ENCODE peak calls at places on chromosomes 4 and X, in ten cellular contexts. E is right lobe of liver, M is pancreas, Z is cardiac muscle cell, A is heart left ventricle, F is thyroid gland, B is lower lobe of right lung, D is Panc1, L is astrocyte, P is left ventricle myocardium inferior. N is an unnamed sample.

GRCh38 chr4:15665738-15666365 is 10.7 kb upstream of the FBXL5 start:
- DNase-seq in Z (peak; percentile 49), D (no peak), P (no peak), F (no peak), M (no peak), B (no peak), E (no peak), L (peak; percentile 45), A (no peak), N (no peak)

GRCh38 chr4:8472689-8473197 is 32.2 kb downstream of the TRMT44 start:
- DNase-seq in L (peak; percentile 96), E (no peak), P (no peak), F (peak; percentile 87), D (no peak), A (no peak), M (no peak), B (no peak), Z (peak; percentile 97), N (no peak)

GRCh38 chr4:48570646-48571220 is 80.7 kb downstream of the ZAR1 start:
- DNase-seq in L (peak; percentile 80), P (no peak), B (no peak), A (no peak), M (no peak), D (peak; percentile 20), F (no peak), E (no peak), Z (peak; percentile 7), N (no peak)

GRCh38 chr4:151331276-151332042 is 6.1 kb upstream of the SH3D19 start:
- DNase-seq in A (no peak), D (no peak), Z (no peak), E (no peak), B (no peak), L (peak; percentile 74), P (no peak), M (no peak), F (no peak), N (no peak)

GRCh38 chr4:123785515-123785914 is 388.9 kb downstream of the SPRY1 start:
- DNase-seq in A (peak; percentile 68), M (peak; percentile 5), B (no peak), F (peak; percentile 1), L (peak; percentile 99), P (peak; percentile 52), E (no peak), Z (peak; percentile 82), D (no peak), N (no peak)

GRCh38 chr4:184934184-184934583 is 84.1 kb upstream of the HELT start:
- DNase-seq in L (no peak), M (no peak), A (no peak), F (no peak), D (no peak), E (no peak), B (no peak), Z (no peak), P (no peak), N (no peak)

GRCh38 chrX:103540145-103540544 is 20.9 kb upstream of the RAB40A start:
- DNase-seq in M (no peak), E (no peak), P (no peak), D (no peak), Z (peak; percentile 78), L (peak; percentile 31), F (no peak), B (no peak), A (no peak), N (no peak)

GRCh38 chr4:2417765-2418651 is at the start of gene ZFYVE28:
- DNase-seq in M (peak; percentile 34), F (peak; percentile 18), D (no peak), P (no peak), E (peak; percentile 71), B (peak; percentile 55), A (no peak), L (no peak), Z (no peak), N (peak; percentile 86)

GRCh38 chrX:31266172-31267076 is 194.6 kb upstream of the FTHL17 start:
- DNase-seq in D (no peak), P (peak; percentile 62), M (peak; percentile 63), Z (peak; percentile 24), A (peak; percentile 63), B (peak; percentile 66), F (peak; percentile 64), L (no peak), E (peak; percentile 68), N (peak; percentile 79)
- H3K4me3 ChIP-seq in D (peak overlapping the region; percentile 39), P (peak overlapping the region; percentile 77), M (peak overlapping the region; percentile 50), Z (peak overlapping the region; percentile 62), A (peak overlapping the region; percentile 76), B (peak overlapping the region; percentile 60), F (peak overlapping the region; percentile 58), L (peak overlapping the region; percentile 67), E (peak overlapping the region; percentile 68), N (peak overlapping the region; percentile 37)

GRCh38 chrX:134601240-134601639 is 57.0 kb downstream of the PLAC1 start:
- DNase-seq in L (peak; percentile 30), P (no peak), D (no peak), Z (peak; percentile 56), F (no peak), M (no peak), B (no peak), E (no peak), A (no peak), N (no peak)

GRCh38 chrX:134603806-134604700 is 54.2 kb downstream of the PLAC1 start:
- DNase-seq in B (no peak), P (no peak), Z (peak; percentile 92), E (no peak), D (no peak), M (no peak), A (no peak), L (peak; percentile 81), F (no peak), N (no peak)

GRCh38 chrX:134599173-134599914 is 58.9 kb downstream of the PLAC1 start:
- DNase-seq in A (no peak), P (no peak), D (no peak), L (peak; percentile 39), B (no peak), E (no peak), M (no peak), Z (peak; percentile 92), F (no peak), N (no peak)

GRCh38 chrX:134602410-134602809 is 55.9 kb downstream of the PLAC1 start:
- DNase-seq in M (no peak), B (no peak), L (no peak), E (no peak), Z (no peak), F (no peak), A (no peak), P (no peak), D (no peak), N (no peak)

GRCh38 chrX:134600714-134601113 is 57.6 kb downstream of the PLAC1 start:
- DNase-seq in M (no peak), B (no peak), A (no peak), L (peak; percentile 65), E (no peak), D (no peak), Z (peak; percentile 52), F (no peak), P (no peak), N (no peak)
- H3K4me1 ChIP-seq in M (no peaks in the 10 kb centered on the region), B (no peaks in the 10 kb centered on the region), A (no peaks in the 10 kb centered on the region), L (peaks cover 25% of the 10 kb centered on the region), E (no peaks in the 10 kb centered on the region), D (no peaks in the 10 kb centered on the region), Z (peaks cover 3% of the 10 kb centered on the region), F (peaks cover 19% of the 10 kb centered on the region), P (peaks cover 14% of the 10 kb centered on the region), N (no peaks in the 10 kb centered on the region)

GRCh38 chr4:25859429-25860148 is 3.2 kb downstream of the SEL1L3 start:
- DNase-seq in A (no peak), P (no peak), M (no peak), F (no peak), B (no peak), L (peak; percentile 46), Z (peak; percentile 22), D (no peak), E (no peak), N (no peak)

GRCh38 chr4:25860586-25861421 is 2.0 kb downstream of the SEL1L3 start:
- DNase-seq in D (no peak), M (no peak), P (no peak), Z (peak; percentile 49), B (peak; percentile 82), E (no peak), L (no peak), F (no peak), A (no peak), N (peak; percentile 82)

GRCh38 chr4:25857851-25858400 is 4.9 kb downstream of the SEL1L3 start:
- DNase-seq in A (no peak), B (no peak), L (no peak), D (no peak), M (no peak), P (no peak), F (no peak), Z (no peak), E (no peak), N (no peak)

GRCh38 chr4:25856756-25857155 is 6.0 kb downstream of the SEL1L3 start:
- DNase-seq in E (no peak), D (no peak), P (no peak), M (no peak), B (no peak), A (no peak), L (no peak), F (no peak), Z (peak; percentile 75), N (no peak)

DNA sequence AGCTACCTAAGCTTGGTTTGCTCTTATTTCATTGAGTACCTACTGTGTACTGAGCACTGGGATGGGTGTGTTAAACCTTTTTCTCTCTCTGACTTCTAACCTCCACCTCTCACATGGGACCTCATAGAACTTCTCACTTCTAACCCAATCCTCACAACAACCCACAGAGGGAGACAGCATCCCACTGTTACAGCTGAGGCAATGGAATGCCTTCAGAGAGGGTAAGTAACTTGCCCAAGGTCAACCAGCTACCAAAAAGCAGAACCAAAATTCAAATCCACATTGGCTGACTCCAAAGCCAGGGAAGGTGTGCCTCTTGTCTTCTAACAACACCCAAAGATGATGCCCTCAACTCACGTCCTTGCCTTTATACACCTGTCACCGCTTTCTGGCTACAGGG is 5.4 kb downstream of the SEL1L3 start:
- DNase-seq in A (no peak), M (no peak), L (no peak), E (no peak), F (no peak), B (no peak), P (no peak), D (no peak), Z (peak; percentile 15), N (no peak)
- TF ChIP-seq CTCF in A (no peak), M (no peak), L (no peak), E (no peak), F (no peak), B (no peak), P (no peak), D (peak; percentile 15), Z (no peak), N (no peak)

GRCh38 chr4:173475751-173476150 is 54.3 kb downstream of the HAND2 start:
- DNase-seq in Z (no peak), D (no peak), B (no peak), F (no peak), E (no peak), A (no peak), P (no peak), L (no peak), M (no peak), N (no peak)

GRCh38 chr4:173478884-173479283 is 51.1 kb downstream of the HAND2 start:
- DNase-seq in M (no peak), L (no peak), P (no peak), D (no peak), B (no peak), A (no peak), E (no peak), Z (no peak), F (no peak), N (no peak)

GRCh38 chr4:173477016-173477415 is 53.0 kb downstream of the HAND2 start:
- DNase-seq in E (no peak), L (peak; percentile 93), D (no peak), P (no peak), Z (no peak), M (no peak), F (no peak), A (no peak), B (no peak), N (no peak)

GRCh38 chr4:173482330-173482931 is 47.6 kb downstream of the HAND2 start:
- DNase-seq in P (no peak), A (no peak), F (no peak), B (no peak), Z (no peak), M (no peak), D (no peak), E (no peak), L (no peak), N (no peak)

GRCh38 chr4:173478136-173478860 is 51.7 kb downstream of the HAND2 start:
- DNase-seq in M (no peak), A (no peak), F (no peak), Z (no peak), E (no peak), D (no peak), L (peak; percentile 85), P (no peak), B (no peak), N (no peak)
- H3K4me3 ChIP-seq in M (no peak overlapping the region), A (no peak overlapping the region), F (no peak overlapping the region), Z (no peak overlapping the region), E (no peak overlapping the region), D (no peak overlapping the region), L (peak overlapping the region; percentile 15), P (no peak overlapping the region), B (no peak overlapping the region), N (no peak overlapping the region)

N was measured in spleen.